ENCODE peak calls at places on chromosomes 4 and X, in six cellular contexts. One of them, this sample, is unnamed.

GRCh38 chr4:40546972-40547371 is 82.7 kb downstream of the RBM47 start:
- DNase-seq in astrocyte of the spinal cord: no peak
- DNase-seq in Peyer's patch: no peak
- DNase-seq in OCI-LY7: no peak
- DNase-seq in upper lobe of right lung: no peak
- DNase-seq in tibial artery: no peak
- DNase-seq in this sample: no peak

GRCh38 chr4:186149872-186150271 is 41.5 kb upstream of the CYP4V2 start:
- DNase-seq in OCI-LY7: peak
- DNase-seq in tibial artery: peak
- DNase-seq in upper lobe of right lung: no peak
- DNase-seq in Peyer's patch: no peak
- DNase-seq in astrocyte of the spinal cord: peak
- DNase-seq in this sample: no peak

GRCh38 chrX:125205918-125206665 is 113.6 kb upstream of the TEX13C start:
- DNase-seq in upper lobe of right lung: no peak
- DNase-seq in tibial artery: no peak
- DNase-seq in astrocyte of the spinal cord: peak
- DNase-seq in Peyer's patch: no peak
- DNase-seq in OCI-LY7: no peak
- DNase-seq in this sample: no peak

GRCh38 chr4:62023633-62024032 is 823.5 kb downstream of the ADGRL3 start:
- DNase-seq in OCI-LY7: no peak
- DNase-seq in upper lobe of right lung: no peak
- DNase-seq in astrocyte of the spinal cord: no peak
- DNase-seq in tibial artery: no peak
- DNase-seq in Peyer's patch: no peak
- DNase-seq in this sample: no peak

GRCh38 chrX:10636337-10636736 is 16.0 kb upstream of the MID1 start:
- DNase-seq in OCI-LY7: no peak
- DNase-seq in Peyer's patch: no peak
- DNase-seq in tibial artery: peak
- DNase-seq in upper lobe of right lung: no peak
- DNase-seq in astrocyte of the spinal cord: peak
- DNase-seq in this sample: no peak

GRCh38 chr4:87919951-87920350 is 55.6 kb upstream of the SPP1 start:
- DNase-seq in OCI-LY7: no peak
- DNase-seq in upper lobe of right lung: no peak
- DNase-seq in astrocyte of the spinal cord: no peak
- DNase-seq in tibial artery: no peak
- DNase-seq in Peyer's patch: no peak
- DNase-seq in this sample: no peak

GRCh38 chr4:120850048-120850599 is 72.4 kb downstream of the PRDM5 start:
- DNase-seq in OCI-LY7: no peak
- DNase-seq in upper lobe of right lung: no peak
- DNase-seq in tibial artery: no peak
- DNase-seq in astrocyte of the spinal cord: peak
- DNase-seq in Peyer's patch: no peak
- DNase-seq in this sample: no peak

GRCh38 chr4:64158648-64159326 is 250.5 kb downstream of the TECRL start:
- DNase-seq in Peyer's patch: no peak
- DNase-seq in tibial artery: peak
- DNase-seq in upper lobe of right lung: no peak
- DNase-seq in OCI-LY7: peak
- DNase-seq in astrocyte of the spinal cord: peak
- DNase-seq in this sample: peak

GRCh38 chrX:119226431-119226830 is 9.7 kb upstream of the PGRMC1 start:
- DNase-seq in OCI-LY7: no peak
- DNase-seq in upper lobe of right lung: no peak
- DNase-seq in astrocyte of the spinal cord: peak
- DNase-seq in Peyer's patch: no peak
- DNase-seq in tibial artery: no peak
- DNase-seq in this sample: no peak

GRCh38 chrX:46791927-46792825 is 33.3 kb upstream of the SLC9A7 start:
- DNase-seq in upper lobe of right lung: no peak
- DNase-seq in OCI-LY7: no peak
- DNase-seq in Peyer's patch: peak
- DNase-seq in tibial artery: no peak
- DNase-seq in astrocyte of the spinal cord: peak
- DNase-seq in this sample: peak

GRCh38 chrX:100512471-100512870 is 72.3 kb upstream of the TNMD start:
- DNase-seq in upper lobe of right lung: no peak
- DNase-seq in tibial artery: no peak
- DNase-seq in Peyer's patch: no peak
- DNase-seq in OCI-LY7: peak
- DNase-seq in astrocyte of the spinal cord: peak
- DNase-seq in this sample: no peak

GRCh38 chrX:70498129-70498528 is 53.5 kb downstream of the DLG3 start:
- DNase-seq in OCI-LY7: no peak
- DNase-seq in upper lobe of right lung: no peak
- DNase-seq in tibial artery: no peak
- DNase-seq in astrocyte of the spinal cord: no peak
- DNase-seq in Peyer's patch: no peak
- DNase-seq in this sample: no peak

GRCh38 chr4:156766846-156767245 is 204.8 kb downstream of the PDGFC start:
- DNase-seq in astrocyte of the spinal cord: no peak
- DNase-seq in tibial artery: no peak
- DNase-seq in OCI-LY7: no peak
- DNase-seq in upper lobe of right lung: no peak
- DNase-seq in Peyer's patch: no peak
- DNase-seq in this sample: no peak

GRCh38 chr4:10457255-10457801 is at the start of gene ZNF518B:
- DNase-seq in upper lobe of right lung: peak
- DNase-seq in Peyer's patch: peak
- DNase-seq in astrocyte of the spinal cord: peak
- DNase-seq in tibial artery: peak
- DNase-seq in OCI-LY7: peak
- DNase-seq in this sample: peak

GRCh38 chrX:1673337-1673736 is 58.5 kb downstream of the ASMT start:
- DNase-seq in OCI-LY7: peak
- DNase-seq in astrocyte of the spinal cord: no peak
- DNase-seq in tibial artery: no peak
- DNase-seq in Peyer's patch: no peak
- DNase-seq in upper lobe of right lung: peak
- DNase-seq in this sample: no peak

GRCh38 chr4:100082852-100083251 is 107.4 kb downstream of the DDIT4L start:
- DNase-seq in upper lobe of right lung: no peak
- DNase-seq in Peyer's patch: no peak
- DNase-seq in OCI-LY7: no peak
- DNase-seq in astrocyte of the spinal cord: no peak
- DNase-seq in tibial artery: no peak
- DNase-seq in this sample: no peak

GRCh38 chrX:114985967-114986592 is 31.3 kb downstream of the IL13RA2 start:
- DNase-seq in tibial artery: no peak
- DNase-seq in upper lobe of right lung: no peak
- DNase-seq in astrocyte of the spinal cord: no peak
- DNase-seq in OCI-LY7: no peak
- DNase-seq in Peyer's patch: no peak
- DNase-seq in this sample: no peak

GRCh38 chrX:53768451-53769246 is 82.1 kb upstream of the HUWE1 start:
- DNase-seq in upper lobe of right lung: no peak
- DNase-seq in Peyer's patch: no peak
- DNase-seq in astrocyte of the spinal cord: no peak
- DNase-seq in OCI-LY7: no peak
- DNase-seq in tibial artery: no peak
- DNase-seq in this sample: no peak

GRCh38 chrX:9339603-9340569 is 125.0 kb upstream of the TBL1X start:
- DNase-seq in OCI-LY7: no peak
- DNase-seq in upper lobe of right lung: no peak
- DNase-seq in astrocyte of the spinal cord: no peak
- DNase-seq in tibial artery: no peak
- DNase-seq in Peyer's patch: no peak
- DNase-seq in this sample: no peak

GRCh38 chr4:152613841-152614240 is 66.0 kb downstream of the TMEM154 start:
- DNase-seq in Peyer's patch: no peak
- DNase-seq in tibial artery: no peak
- DNase-seq in astrocyte of the spinal cord: no peak
- DNase-seq in OCI-LY7: no peak
- DNase-seq in upper lobe of right lung: no peak
- DNase-seq in this sample: no peak

GRCh38 chr4:137693641-137694040 is 161.3 kb upstream of the PCDH18 start:
- DNase-seq in tibial artery: no peak
- DNase-seq in OCI-LY7: no peak
- DNase-seq in Peyer's patch: no peak
- DNase-seq in upper lobe of right lung: no peak
- DNase-seq in astrocyte of the spinal cord: no peak
- DNase-seq in this sample: no peak

GRCh38 chr4:133808151-133808550 is 393.4 kb downstream of the PABPC4L start:
- DNase-seq in OCI-LY7: no peak
- DNase-seq in astrocyte of the spinal cord: peak
- DNase-seq in upper lobe of right lung: no peak
- DNase-seq in tibial artery: no peak
- DNase-seq in Peyer's patch: no peak
- DNase-seq in this sample: no peak

GRCh38 chr4:26242451-26242850 is 78.4 kb upstream of the RBPJ start:
- DNase-seq in Peyer's patch: no peak
- DNase-seq in upper lobe of right lung: no peak
- DNase-seq in astrocyte of the spinal cord: peak
- DNase-seq in OCI-LY7: no peak
- DNase-seq in tibial artery: no peak
- DNase-seq in this sample: no peak

GRCh38 chr4:925771-926500 is 6.2 kb downstream of the GAK start:
- DNase-seq in Peyer's patch: peak
- DNase-seq in OCI-LY7: no peak
- DNase-seq in tibial artery: no peak
- DNase-seq in upper lobe of right lung: peak
- DNase-seq in astrocyte of the spinal cord: no peak
- DNase-seq in this sample: no peak

GRCh38 chrX:32421266-32421665 is 790.1 kb downstream of the DMD start:
- DNase-seq in upper lobe of right lung: no peak
- DNase-seq in astrocyte of the spinal cord: no peak
- DNase-seq in OCI-LY7: no peak
- DNase-seq in Peyer's patch: no peak
- DNase-seq in tibial artery: no peak
- DNase-seq in this sample: no peak
- H3K4me3 ChIP-seq in upper lobe of right lung: no peak
- H3K4me3 ChIP-seq in astrocyte of the spinal cord: no peak
- H3K4me3 ChIP-seq in OCI-LY7: no peak
- H3K4me3 ChIP-seq in Peyer's patch: no peak
- H3K4me3 ChIP-seq in tibial artery: no peak
- H3K4me3 ChIP-seq in this sample: no peak

DNA sequence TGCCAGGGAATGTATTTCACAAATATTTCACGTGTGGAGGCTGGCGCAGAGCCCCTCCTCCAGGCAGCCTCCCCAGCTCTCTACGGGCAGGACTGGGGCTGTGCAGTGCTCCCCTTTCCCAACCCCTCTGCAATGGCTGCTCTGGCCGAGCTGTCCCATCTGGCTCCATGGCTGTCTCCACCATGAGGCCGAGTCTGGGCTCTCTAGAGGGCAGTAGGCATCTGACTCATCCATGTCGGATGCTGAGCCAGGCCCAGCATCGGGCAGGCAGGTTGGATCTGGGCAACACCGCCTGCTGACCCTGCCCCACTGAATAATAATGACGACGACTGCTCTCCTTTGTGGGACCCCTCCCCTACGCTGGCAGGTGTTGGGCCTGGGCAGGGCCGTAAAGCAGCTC is 11.0 kb upstream of the SH3TC1 start:
- DNase-seq in astrocyte of the spinal cord: peak
- DNase-seq in tibial artery: no peak
- DNase-seq in upper lobe of right lung: no peak
- DNase-seq in OCI-LY7: no peak
- DNase-seq in Peyer's patch: no peak
- DNase-seq in this sample: no peak
- TF ChIP-seq CTCF in astrocyte of the spinal cord: no peak
- TF ChIP-seq CTCF in tibial artery: no peak
- TF ChIP-seq CTCF in upper lobe of right lung: no peak
- TF ChIP-seq CTCF in OCI-LY7: no peak
- TF ChIP-seq CTCF in Peyer's patch: no peak
- TF ChIP-seq CTCF in this sample: no peak

GRCh38 chr4:2552806-2553205 is 16.4 kb downstream of the FAM193A start:
- DNase-seq in Peyer's patch: no peak
- DNase-seq in astrocyte of the spinal cord: no peak
- DNase-seq in upper lobe of right lung: peak
- DNase-seq in tibial artery: no peak
- DNase-seq in OCI-LY7: no peak
- DNase-seq in this sample: no peak
- H3K4me3 ChIP-seq in Peyer's patch: no peak
- H3K4me3 ChIP-seq in astrocyte of the spinal cord: no peak
- H3K4me3 ChIP-seq in upper lobe of right lung: no peak
- H3K4me3 ChIP-seq in tibial artery: no peak
- H3K4me3 ChIP-seq in OCI-LY7: no peak
- H3K4me3 ChIP-seq in this sample: no peak

GRCh38 chr4:36414248-36414647 is 132.8 kb downstream of the DTHD1 start:
- DNase-seq in tibial artery: no peak
- DNase-seq in Peyer's patch: no peak
- DNase-seq in OCI-LY7: peak
- DNase-seq in upper lobe of right lung: no peak
- DNase-seq in astrocyte of the spinal cord: no peak
- DNase-seq in this sample: no peak
- TF ChIP-seq CTCF in tibial artery: no peak
- TF ChIP-seq CTCF in Peyer's patch: no peak
- TF ChIP-seq CTCF in OCI-LY7: peak
- TF ChIP-seq CTCF in upper lobe of right lung: peak
- TF ChIP-seq CTCF in astrocyte of the spinal cord: no peak
- TF ChIP-seq CTCF in this sample: peak

GRCh38 chrX:140710710-140711109 is 1.2 kb downstream of the LINC00632 start:
- DNase-seq in OCI-LY7: no peak
- DNase-seq in tibial artery: peak
- DNase-seq in Peyer's patch: no peak
- DNase-seq in astrocyte of the spinal cord: peak
- DNase-seq in upper lobe of right lung: no peak
- DNase-seq in this sample: no peak

GRCh38 chrX:140713174-140713539 is 3.6 kb downstream of the LINC00632 start:
- DNase-seq in OCI-LY7: no peak
- DNase-seq in astrocyte of the spinal cord: no peak
- DNase-seq in upper lobe of right lung: no peak
- DNase-seq in Peyer's patch: no peak
- DNase-seq in tibial artery: no peak
- DNase-seq in this sample: no peak

GRCh38 chrX:140715787-140716186 is 6.2 kb downstream of the LINC00632 start:
- DNase-seq in Peyer's patch: no peak
- DNase-seq in upper lobe of right lung: no peak
- DNase-seq in OCI-LY7: no peak
- DNase-seq in tibial artery: no peak
- DNase-seq in astrocyte of the spinal cord: no peak
- DNase-seq in this sample: no peak

GRCh38 chrX:140709421-140709846 is at the start of gene LINC00632:
- DNase-seq in OCI-LY7: no peak
- DNase-seq in tibial artery: no peak
- DNase-seq in Peyer's patch: no peak
- DNase-seq in upper lobe of right lung: no peak
- DNase-seq in astrocyte of the spinal cord: no peak
- DNase-seq in this sample: no peak

GRCh38 chrX:140712413-140713173 is 3.0 kb downstream of the LINC00632 start:
- DNase-seq in tibial artery: peak
- DNase-seq in upper lobe of right lung: peak
- DNase-seq in OCI-LY7: no peak
- DNase-seq in astrocyte of the spinal cord: peak
- DNase-seq in Peyer's patch: peak
- DNase-seq in this sample: no peak
- H3K4me3 ChIP-seq in tibial artery: peak
- H3K4me3 ChIP-seq in upper lobe of right lung: peak
- H3K4me3 ChIP-seq in OCI-LY7: no peak
- H3K4me3 ChIP-seq in astrocyte of the spinal cord: peak
- H3K4me3 ChIP-seq in Peyer's patch: no peak
- H3K4me3 ChIP-seq in this sample: no peak